ENCODE peak calls at places on chromosomes 7 and 10, in ten cellular contexts. One of them, this sample, is unnamed.
A peak's percentile ranks its signal among the peaks of the same experiment; 100 is the strongest.

GRCh38 chr10:69616358-69616757 is 13.7 kb upstream of the FAM241B start:
- DNase-seq in OCI-LY7: no peak
- DNase-seq in bronchial epithelial cell: no peak
- DNase-seq in heart right ventricle: no peak
- DNase-seq in RWPE2: no peak
- DNase-seq in neural progenitor cell: no peak
- DNase-seq in stomach: no peak
- DNase-seq in fibroblast of lung: no peak
- DNase-seq in right cardiac atrium: no peak
- DNase-seq in neuronal stem cell: no peak
- DNase-seq in this sample: no peak

GRCh38 chr7:132877578-132877977 is 204.3 kb downstream of the CHCHD3 start:
- DNase-seq in fibroblast of lung: no peak
- DNase-seq in RWPE2: no peak
- DNase-seq in heart right ventricle: no peak
- DNase-seq in neuronal stem cell: no peak
- DNase-seq in bronchial epithelial cell: no peak
- DNase-seq in right cardiac atrium: no peak
- DNase-seq in OCI-LY7: no peak
- DNase-seq in neural progenitor cell: peak; percentile 15
- DNase-seq in stomach: no peak
- DNase-seq in this sample: no peak

GRCh38 chr7:15158141-15158810 is 255.7 kb upstream of the DGKB start:
- DNase-seq in heart right ventricle: no peak
- DNase-seq in stomach: no peak
- DNase-seq in right cardiac atrium: no peak
- DNase-seq in bronchial epithelial cell: peak; percentile 1
- DNase-seq in neural progenitor cell: no peak
- DNase-seq in neuronal stem cell: no peak
- DNase-seq in RWPE2: no peak
- DNase-seq in fibroblast of lung: no peak
- DNase-seq in OCI-LY7: no peak
- DNase-seq in this sample: no peak

GRCh38 chr10:132059760-132060508 is 5.8 kb upstream of the JAKMIP3 start:
- DNase-seq in bronchial epithelial cell: no peak
- DNase-seq in OCI-LY7: no peak
- DNase-seq in neuronal stem cell: no peak
- DNase-seq in heart right ventricle: no peak
- DNase-seq in RWPE2: no peak
- DNase-seq in neural progenitor cell: no peak
- DNase-seq in fibroblast of lung: no peak
- DNase-seq in stomach: peak; percentile 10
- DNase-seq in right cardiac atrium: no peak
- DNase-seq in this sample: no peak

GRCh38 chr7:81459485-81459884 is 310.4 kb downstream of the HGF start:
- DNase-seq in neuronal stem cell: no peak
- DNase-seq in stomach: no peak
- DNase-seq in fibroblast of lung: no peak
- DNase-seq in bronchial epithelial cell: no peak
- DNase-seq in right cardiac atrium: no peak
- DNase-seq in heart right ventricle: no peak
- DNase-seq in RWPE2: no peak
- DNase-seq in OCI-LY7: no peak
- DNase-seq in neural progenitor cell: no peak
- DNase-seq in this sample: no peak

GRCh38 chr10:49446031-49446430 is 50.1 kb upstream of the DRGX start:
- DNase-seq in neuronal stem cell: no peak
- DNase-seq in OCI-LY7: no peak
- DNase-seq in bronchial epithelial cell: peak; percentile 21
- DNase-seq in right cardiac atrium: no peak
- DNase-seq in heart right ventricle: no peak
- DNase-seq in fibroblast of lung: no peak
- DNase-seq in neural progenitor cell: no peak
- DNase-seq in RWPE2: no peak
- DNase-seq in stomach: no peak
- DNase-seq in this sample: peak; percentile 6

GRCh38 chr10:99551158-99551557 is 18.4 kb downstream of the NKX2-3 start:
- DNase-seq in right cardiac atrium: no peak
- DNase-seq in bronchial epithelial cell: peak; percentile 60
- DNase-seq in neural progenitor cell: peak; percentile 31
- DNase-seq in fibroblast of lung: peak; percentile 57
- DNase-seq in RWPE2: no peak
- DNase-seq in stomach: no peak
- DNase-seq in heart right ventricle: no peak
- DNase-seq in OCI-LY7: no peak
- DNase-seq in neuronal stem cell: no peak
- DNase-seq in this sample: peak; percentile 28

GRCh38 chr10:100348389-100348927 is 1.4 kb downstream of the SCD start:
- DNase-seq in heart right ventricle: no peak
- DNase-seq in bronchial epithelial cell: peak; percentile 30
- DNase-seq in neural progenitor cell: no peak
- DNase-seq in fibroblast of lung: no peak
- DNase-seq in RWPE2: no peak
- DNase-seq in OCI-LY7: no peak
- DNase-seq in neuronal stem cell: no peak
- DNase-seq in right cardiac atrium: no peak
- DNase-seq in stomach: no peak
- DNase-seq in this sample: no peak

GRCh38 chr7:54811925-54812264 is 52.9 kb upstream of the SEC61G start:
- DNase-seq in heart right ventricle: peak; percentile 14
- DNase-seq in bronchial epithelial cell: peak; percentile 18
- DNase-seq in fibroblast of lung: peak; percentile 95
- DNase-seq in neural progenitor cell: no peak
- DNase-seq in stomach: no peak
- DNase-seq in OCI-LY7: no peak
- DNase-seq in right cardiac atrium: peak; percentile 59
- DNase-seq in neuronal stem cell: no peak
- DNase-seq in RWPE2: no peak
- DNase-seq in this sample: no peak

GRCh38 chr10:75660833-75661232 is 229.4 kb downstream of the LRMDA start:
- DNase-seq in neuronal stem cell: no peak
- DNase-seq in right cardiac atrium: peak; percentile 61
- DNase-seq in bronchial epithelial cell: no peak
- DNase-seq in RWPE2: no peak
- DNase-seq in heart right ventricle: no peak
- DNase-seq in fibroblast of lung: no peak
- DNase-seq in neural progenitor cell: no peak
- DNase-seq in OCI-LY7: no peak
- DNase-seq in stomach: peak; percentile 27
- DNase-seq in this sample: no peak

GRCh38 chr7:139734395-139734794 is 43.4 kb downstream of the HIPK2 start:
- DNase-seq in bronchial epithelial cell: peak; percentile 91
- DNase-seq in right cardiac atrium: peak; percentile 64
- DNase-seq in RWPE2: no peak
- DNase-seq in neuronal stem cell: no peak
- DNase-seq in OCI-LY7: no peak
- DNase-seq in neural progenitor cell: no peak
- DNase-seq in stomach: no peak
- DNase-seq in fibroblast of lung: peak; percentile 100
- DNase-seq in heart right ventricle: no peak
- DNase-seq in this sample: peak; percentile 42

GRCh38 chr7:71694678-71695077 is 562.7 kb downstream of the GALNT17 start:
- DNase-seq in heart right ventricle: no peak
- DNase-seq in fibroblast of lung: no peak
- DNase-seq in neuronal stem cell: no peak
- DNase-seq in stomach: no peak
- DNase-seq in bronchial epithelial cell: no peak
- DNase-seq in neural progenitor cell: no peak
- DNase-seq in OCI-LY7: no peak
- DNase-seq in right cardiac atrium: no peak
- DNase-seq in RWPE2: no peak
- DNase-seq in this sample: no peak

GRCh38 chr7:149741629-149742028 is 31.8 kb downstream of the ZNF467 start:
- DNase-seq in heart right ventricle: no peak
- DNase-seq in stomach: no peak
- DNase-seq in RWPE2: no peak
- DNase-seq in neural progenitor cell: no peak
- DNase-seq in bronchial epithelial cell: no peak
- DNase-seq in right cardiac atrium: no peak
- DNase-seq in fibroblast of lung: no peak
- DNase-seq in OCI-LY7: peak; percentile 10
- DNase-seq in neuronal stem cell: no peak
- DNase-seq in this sample: no peak

GRCh38 chr10:3889961-3890522 is 105.0 kb upstream of the KLF6 start:
- DNase-seq in neural progenitor cell: no peak
- DNase-seq in fibroblast of lung: no peak
- DNase-seq in heart right ventricle: no peak
- DNase-seq in RWPE2: no peak
- DNase-seq in OCI-LY7: no peak
- DNase-seq in right cardiac atrium: no peak
- DNase-seq in stomach: no peak
- DNase-seq in neuronal stem cell: no peak
- DNase-seq in bronchial epithelial cell: peak; percentile 77
- DNase-seq in this sample: no peak

GRCh38 chr7:123635551-123636359 is 19.9 kb upstream of the LMOD2 start:
- DNase-seq in fibroblast of lung: peak; percentile 76
- DNase-seq in bronchial epithelial cell: peak; percentile 47
- DNase-seq in RWPE2: no peak
- DNase-seq in OCI-LY7: peak; percentile 17
- DNase-seq in right cardiac atrium: no peak
- DNase-seq in stomach: no peak
- DNase-seq in neural progenitor cell: peak; percentile 54
- DNase-seq in heart right ventricle: no peak
- DNase-seq in neuronal stem cell: no peak
- DNase-seq in this sample: peak; percentile 39

GRCh38 chr10:112815238-112816032 is 134.6 kb upstream of the TCF7L2 start:
- DNase-seq in fibroblast of lung: peak; percentile 29
- DNase-seq in RWPE2: no peak
- DNase-seq in bronchial epithelial cell: peak; percentile 51
- DNase-seq in neural progenitor cell: no peak
- DNase-seq in neuronal stem cell: no peak
- DNase-seq in stomach: no peak
- DNase-seq in heart right ventricle: no peak
- DNase-seq in right cardiac atrium: no peak
- DNase-seq in OCI-LY7: no peak
- DNase-seq in this sample: peak; percentile 59
- H3K4me3 ChIP-seq in fibroblast of lung: no peak overlapping the region
- H3K4me3 ChIP-seq in RWPE2: no peak overlapping the region
- H3K4me3 ChIP-seq in bronchial epithelial cell: no peak overlapping the region
- H3K4me3 ChIP-seq in neural progenitor cell: no peak overlapping the region
- H3K4me3 ChIP-seq in neuronal stem cell: no peak overlapping the region
- H3K4me3 ChIP-seq in stomach: no peak overlapping the region
- H3K4me3 ChIP-seq in heart right ventricle: no peak overlapping the region
- H3K4me3 ChIP-seq in right cardiac atrium: no peak overlapping the region
- H3K4me3 ChIP-seq in OCI-LY7: no peak overlapping the region
- H3K4me3 ChIP-seq in this sample: no peak overlapping the region

GRCh38 chr10:11527700-11528255 is 83.7 kb downstream of the USP6NL start:
- DNase-seq in right cardiac atrium: no peak
- DNase-seq in neuronal stem cell: no peak
- DNase-seq in neural progenitor cell: no peak
- DNase-seq in stomach: no peak
- DNase-seq in fibroblast of lung: peak; percentile 61
- DNase-seq in RWPE2: no peak
- DNase-seq in heart right ventricle: no peak
- DNase-seq in OCI-LY7: peak; percentile 23
- DNase-seq in bronchial epithelial cell: no peak
- DNase-seq in this sample: no peak
- H3K4me3 ChIP-seq in right cardiac atrium: peak overlapping the region; percentile 38
- H3K4me3 ChIP-seq in neuronal stem cell: no peak overlapping the region
- H3K4me3 ChIP-seq in neural progenitor cell: no peak overlapping the region
- H3K4me3 ChIP-seq in stomach: peak overlapping the region; percentile 17
- H3K4me3 ChIP-seq in fibroblast of lung: peak overlapping the region; percentile 18
- H3K4me3 ChIP-seq in RWPE2: no peak overlapping the region
- H3K4me3 ChIP-seq in heart right ventricle: peak overlapping the region; percentile 25
- H3K4me3 ChIP-seq in OCI-LY7: peak overlapping the region; percentile 44
- H3K4me3 ChIP-seq in bronchial epithelial cell: no peak overlapping the region
- H3K4me3 ChIP-seq in this sample: no peak overlapping the region

DNA sequence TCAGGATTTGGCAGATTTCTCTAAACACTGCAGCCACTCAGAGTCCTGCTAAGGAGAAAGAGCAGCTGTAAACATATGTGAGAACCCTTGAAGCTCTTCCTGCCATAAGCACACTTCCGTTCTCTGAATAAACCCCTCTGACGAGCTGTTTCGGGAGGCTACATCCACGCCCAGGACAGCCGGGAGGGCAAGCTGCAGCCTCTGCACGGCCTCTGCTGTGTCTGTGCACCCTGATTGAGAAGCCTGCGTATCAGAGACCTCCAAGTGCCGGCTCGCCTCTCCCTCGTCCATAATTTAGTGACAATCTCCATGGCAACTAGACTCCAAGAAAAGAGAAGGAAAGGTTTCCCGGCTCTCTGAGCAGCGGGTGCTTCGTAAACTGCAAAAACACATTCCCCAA is 114.4 kb downstream of the PTPRN2 start:
- DNase-seq in OCI-LY7: no peak
- DNase-seq in bronchial epithelial cell: no peak
- DNase-seq in neural progenitor cell: peak; percentile 27
- DNase-seq in heart right ventricle: no peak
- DNase-seq in stomach: no peak
- DNase-seq in right cardiac atrium: no peak
- DNase-seq in RWPE2: no peak
- DNase-seq in neuronal stem cell: no peak
- DNase-seq in fibroblast of lung: peak; percentile 4
- DNase-seq in this sample: no peak
- H3K4me3 ChIP-seq in OCI-LY7: no peak overlapping the region
- H3K4me3 ChIP-seq in bronchial epithelial cell: no peak overlapping the region
- H3K4me3 ChIP-seq in neural progenitor cell: no peak overlapping the region
- H3K4me3 ChIP-seq in heart right ventricle: no peak overlapping the region
- H3K4me3 ChIP-seq in stomach: no peak overlapping the region
- H3K4me3 ChIP-seq in right cardiac atrium: no peak overlapping the region
- H3K4me3 ChIP-seq in RWPE2: no peak overlapping the region
- H3K4me3 ChIP-seq in neuronal stem cell: peak overlapping the region; percentile 11
- H3K4me3 ChIP-seq in fibroblast of lung: no peak overlapping the region
- H3K4me3 ChIP-seq in this sample: no peak overlapping the region

GRCh38 chr10:119691726-119692125 is 34.1 kb upstream of the INPP5F start:
- DNase-seq in fibroblast of lung: no peak
- DNase-seq in bronchial epithelial cell: no peak
- DNase-seq in heart right ventricle: no peak
- DNase-seq in RWPE2: no peak
- DNase-seq in OCI-LY7: no peak
- DNase-seq in neural progenitor cell: no peak
- DNase-seq in stomach: no peak
- DNase-seq in right cardiac atrium: no peak
- DNase-seq in neuronal stem cell: no peak
- DNase-seq in this sample: no peak

GRCh38 chr10:119686465-119687191 is 35.4 kb downstream of the BAG3 start:
- DNase-seq in RWPE2: peak; percentile 88
- DNase-seq in OCI-LY7: peak; percentile 80
- DNase-seq in stomach: peak; percentile 78
- DNase-seq in right cardiac atrium: peak; percentile 86
- DNase-seq in heart right ventricle: peak; percentile 85
- DNase-seq in neural progenitor cell: peak; percentile 88
- DNase-seq in fibroblast of lung: peak; percentile 84
- DNase-seq in bronchial epithelial cell: peak; percentile 95
- DNase-seq in neuronal stem cell: peak; percentile 74
- DNase-seq in this sample: peak; percentile 84

GRCh38 chr10:119687192-119688032 is 36.2 kb downstream of the BAG3 start:
- DNase-seq in OCI-LY7: no peak
- DNase-seq in heart right ventricle: no peak
- DNase-seq in neuronal stem cell: peak; percentile 61
- DNase-seq in fibroblast of lung: no peak
- DNase-seq in RWPE2: no peak
- DNase-seq in stomach: no peak
- DNase-seq in bronchial epithelial cell: no peak
- DNase-seq in right cardiac atrium: no peak
- DNase-seq in neural progenitor cell: peak; percentile 81
- DNase-seq in this sample: no peak

GRCh38 chr10:119689016-119689564 is 36.8 kb upstream of the INPP5F start:
- DNase-seq in stomach: no peak
- DNase-seq in RWPE2: no peak
- DNase-seq in bronchial epithelial cell: no peak
- DNase-seq in neural progenitor cell: peak; percentile 58
- DNase-seq in heart right ventricle: no peak
- DNase-seq in neuronal stem cell: no peak
- DNase-seq in OCI-LY7: no peak
- DNase-seq in right cardiac atrium: no peak
- DNase-seq in fibroblast of lung: no peak
- DNase-seq in this sample: no peak

GRCh38 chr10:119688033-119688508 is 36.9 kb downstream of the BAG3 start:
- DNase-seq in right cardiac atrium: no peak
- DNase-seq in neural progenitor cell: peak; percentile 27
- DNase-seq in bronchial epithelial cell: peak; percentile 29
- DNase-seq in RWPE2: no peak
- DNase-seq in fibroblast of lung: no peak
- DNase-seq in neuronal stem cell: no peak
- DNase-seq in stomach: no peak
- DNase-seq in heart right ventricle: no peak
- DNase-seq in OCI-LY7: peak; percentile 40
- DNase-seq in this sample: peak; percentile 46
- H3K4me3 ChIP-seq in right cardiac atrium: no peak overlapping the region
- H3K4me3 ChIP-seq in neural progenitor cell: peak overlapping the region; percentile 57
- H3K4me3 ChIP-seq in bronchial epithelial cell: no peak overlapping the region
- H3K4me3 ChIP-seq in RWPE2: no peak overlapping the region
- H3K4me3 ChIP-seq in fibroblast of lung: no peak overlapping the region
- H3K4me3 ChIP-seq in neuronal stem cell: peak overlapping the region; percentile 54
- H3K4me3 ChIP-seq in stomach: no peak overlapping the region
- H3K4me3 ChIP-seq in heart right ventricle: no peak overlapping the region
- H3K4me3 ChIP-seq in OCI-LY7: no peak overlapping the region
- H3K4me3 ChIP-seq in this sample: no peak overlapping the region